ENCODE peak calls at places on chromosomes 7 and 10, in five cellular contexts. B is lower lobe of right lung, S is heart left ventricle, J is A549, H is upper lobe of right lung. W is an unnamed sample. For H3K9me3, the result is how much of the 10 kb centered on the place peaks cover.

GRCh38 chr10:1465993-1466764 is 271.1 kb downstream of the ADARB2 start:
- DNase-seq in B (no peak), J (no peak), H (no peak), S (no peak), W (no peak)

GRCh38 chr10:62795750-62796149 is 8.8 kb upstream of the ADO start:
- DNase-seq in H (no peak), B (no peak), S (no peak), J (no peak), W (no peak)

GRCh38 chr10:119849031-119849789 is 23.4 kb downstream of the MCMBP start:
- DNase-seq in J (peak), H (no peak), S (no peak), B (no peak), W (no peak)

GRCh38 chr10:20797290-20797689 is 99.8 kb downstream of the NEBL start:
- DNase-seq in S (no peak), B (no peak), H (no peak), J (no peak), W (no peak)

GRCh38 chr7:13742719-13743640 is 246.5 kb downstream of the ETV1 start:
- DNase-seq in J (peak), B (peak), H (no peak), S (no peak), W (peak)

GRCh38 chr10:118920206-118920605 is 109.3 kb upstream of the NANOS1 start:
- DNase-seq in B (no peak), S (no peak), H (no peak), J (no peak), W (no peak)

GRCh38 chr7:149787428-149788299 is 14.3 kb upstream of the ZNF467 start:
- DNase-seq in H (no peak), B (no peak), J (peak), S (no peak), W (no peak)

GRCh38 chr7:143299346-143299745 is 11.2 kb downstream of the CASP2 start:
- DNase-seq in S (no peak), J (no peak), B (no peak), H (no peak), W (no peak)

GRCh38 chr10:124152139-124152780 is 58.9 kb upstream of the CHST15 start:
- DNase-seq in B (peak), S (no peak), H (no peak), J (peak), W (peak)

GRCh38 chr10:110993024-110993693 is 73.8 kb downstream of the SHOC2 start:
- DNase-seq in S (no peak), B (no peak), J (no peak), H (no peak), W (no peak)

GRCh38 chr10:13658864-13659685 is 72.3 kb downstream of the PRPF18 start:
- DNase-seq in B (peak), J (no peak), S (peak), H (no peak), W (no peak)

GRCh38 chr10:118007773-118008172 is 39.0 kb downstream of the RAB11FIP2 start:
- DNase-seq in S (no peak), H (no peak), B (no peak), J (no peak), W (no peak)

GRCh38 chr7:35039343-35039742 is 2.1 kb upstream of the DPY19L1 start:
- DNase-seq in B (no peak), H (no peak), S (no peak), J (no peak), W (no peak)

GRCh38 chr10:49761789-49762565 is at the start of gene OGDHL:
- DNase-seq in S (peak), H (peak), B (no peak), J (peak), W (peak)

GRCh38 chr10:69061305-69062161 is 26.4 kb upstream of the SRGN start:
- DNase-seq in H (peak), B (peak), S (peak), J (peak), W (peak)

GRCh38 chr10:43491855-43492254 is 54.9 kb downstream of the ZNF487 start:
- DNase-seq in J (no peak), B (no peak), H (no peak), S (no peak), W (no peak)

GRCh38 chr7:122257056-122257455 is 47.5 kb downstream of the FEZF1 start:
- DNase-seq in J (no peak), H (no peak), B (no peak), S (no peak), W (no peak)

GRCh38 chr7:124688991-124689390 is 76.6 kb downstream of the GPR37 start:
- DNase-seq in J (no peak), S (no peak), B (no peak), H (no peak), W (no peak)

GRCh38 chr10:6579904-6580278 is at the start of gene PRKCQ:
- DNase-seq in H (no peak), J (peak), S (peak), B (peak), W (peak)

GRCh38 chr10:18164771-18165361 is 24.6 kb downstream of the CACNB2 start:
- DNase-seq in H (no peak), B (no peak), S (no peak), J (no peak), W (no peak)

GRCh38 chr7:9869566-9869965 is 1104.1 kb upstream of the PHF14 start:
- DNase-seq in B (no peak), H (no peak), S (no peak), J (no peak), W (no peak)

GRCh38 chr7:422191-422885 is 97.3 kb downstream of the PDGFA start:
- DNase-seq in S (peak), H (no peak), B (no peak), J (no peak), W (peak)

GRCh38 chr7:105098863-105099515 is 85.0 kb downstream of the KMT2E start:
- DNase-seq in B (no peak), J (no peak), S (no peak), H (no peak), W (no peak)

GRCh38 chr10:116960066-116960465 is 44.9 kb downstream of the SHTN1 start:
- DNase-seq in S (no peak), H (no peak), J (no peak), B (no peak), W (no peak)

DNA sequence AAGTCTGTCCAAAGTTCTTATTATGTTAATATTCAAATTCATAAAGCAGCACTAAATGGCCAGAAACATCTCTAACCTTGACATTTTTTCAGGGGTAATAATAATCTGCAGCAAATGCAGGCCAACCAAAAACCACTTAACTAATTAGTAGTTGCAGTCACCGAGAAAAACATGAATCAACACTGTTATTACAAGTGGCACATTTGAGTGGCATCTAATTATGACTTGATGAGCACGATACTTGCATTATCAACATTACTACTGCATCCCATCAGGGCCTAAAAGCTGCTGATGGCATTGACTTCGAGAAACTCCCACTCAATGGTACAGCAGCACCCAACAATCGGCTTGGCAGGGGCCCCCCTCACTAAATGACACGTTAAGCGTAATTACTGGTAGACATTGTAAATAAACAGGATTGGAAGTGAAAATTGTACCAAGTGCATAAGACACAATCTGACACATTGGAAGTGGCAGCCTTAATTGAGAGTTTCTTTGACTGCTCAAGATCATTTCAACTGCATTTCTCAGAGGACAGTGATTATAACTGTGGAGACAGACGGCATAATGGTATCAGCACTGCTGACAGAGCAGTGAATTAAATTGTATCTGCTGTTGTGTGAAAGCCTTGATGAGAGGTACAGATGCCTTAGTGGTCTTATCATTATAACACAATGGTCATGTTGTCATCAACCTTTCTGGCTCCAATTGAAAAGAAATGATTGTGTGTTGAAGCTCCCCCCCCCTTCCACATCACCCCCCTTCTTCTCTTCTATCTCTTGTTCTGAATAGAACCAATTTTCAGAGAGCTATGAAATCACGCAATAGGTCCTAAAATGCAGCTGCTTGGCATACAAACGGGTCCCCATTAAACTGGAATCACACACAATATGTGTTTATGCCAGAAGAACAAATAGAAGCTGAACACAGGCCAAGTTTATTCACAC is 43.4 kb downstream of the SHTN1 start:
- DNase-seq in B (no peak), S (no peak), H (no peak), J (no peak), W (no peak)
- TF ChIP-seq CTCF in B (no peak), S (no peak), H (no peak), J (no peak), W (no peak)

DNA sequence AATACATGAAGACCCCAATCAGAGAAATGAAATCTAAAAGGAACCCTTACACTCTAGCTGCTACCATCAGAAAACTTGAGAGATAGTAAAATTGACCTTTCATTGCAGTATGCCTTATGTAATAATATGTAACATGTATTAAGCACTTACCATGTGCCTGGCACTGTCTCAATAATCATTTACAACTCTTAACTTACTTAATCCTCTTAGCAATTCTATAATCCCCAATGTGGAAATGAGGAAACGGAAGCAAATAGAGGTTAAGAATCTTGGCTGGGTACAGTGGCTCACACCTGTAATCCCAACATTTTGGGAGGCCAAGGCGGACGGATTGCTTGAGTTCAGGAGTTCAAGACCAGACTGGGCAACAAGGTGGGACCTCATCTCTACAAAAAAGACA is 29.8 kb upstream of the FHIP2A start:
- DNase-seq in J (no peak), H (no peak), S (no peak), B (no peak), W (no peak)
- H3K4me3 ChIP-seq in J (no peak), H (no peak), S (no peak), B (no peak), W (no peak)

GRCh38 chr10:8776926-8777625 is 722.6 kb downstream of the GATA3 start:
- DNase-seq in S (no peak), B (no peak), J (no peak), H (no peak), W (no peak)
- H3K9me3 ChIP-seq in S (under half), B (under half), J (under half), H (under half), W (under half)

DNA sequence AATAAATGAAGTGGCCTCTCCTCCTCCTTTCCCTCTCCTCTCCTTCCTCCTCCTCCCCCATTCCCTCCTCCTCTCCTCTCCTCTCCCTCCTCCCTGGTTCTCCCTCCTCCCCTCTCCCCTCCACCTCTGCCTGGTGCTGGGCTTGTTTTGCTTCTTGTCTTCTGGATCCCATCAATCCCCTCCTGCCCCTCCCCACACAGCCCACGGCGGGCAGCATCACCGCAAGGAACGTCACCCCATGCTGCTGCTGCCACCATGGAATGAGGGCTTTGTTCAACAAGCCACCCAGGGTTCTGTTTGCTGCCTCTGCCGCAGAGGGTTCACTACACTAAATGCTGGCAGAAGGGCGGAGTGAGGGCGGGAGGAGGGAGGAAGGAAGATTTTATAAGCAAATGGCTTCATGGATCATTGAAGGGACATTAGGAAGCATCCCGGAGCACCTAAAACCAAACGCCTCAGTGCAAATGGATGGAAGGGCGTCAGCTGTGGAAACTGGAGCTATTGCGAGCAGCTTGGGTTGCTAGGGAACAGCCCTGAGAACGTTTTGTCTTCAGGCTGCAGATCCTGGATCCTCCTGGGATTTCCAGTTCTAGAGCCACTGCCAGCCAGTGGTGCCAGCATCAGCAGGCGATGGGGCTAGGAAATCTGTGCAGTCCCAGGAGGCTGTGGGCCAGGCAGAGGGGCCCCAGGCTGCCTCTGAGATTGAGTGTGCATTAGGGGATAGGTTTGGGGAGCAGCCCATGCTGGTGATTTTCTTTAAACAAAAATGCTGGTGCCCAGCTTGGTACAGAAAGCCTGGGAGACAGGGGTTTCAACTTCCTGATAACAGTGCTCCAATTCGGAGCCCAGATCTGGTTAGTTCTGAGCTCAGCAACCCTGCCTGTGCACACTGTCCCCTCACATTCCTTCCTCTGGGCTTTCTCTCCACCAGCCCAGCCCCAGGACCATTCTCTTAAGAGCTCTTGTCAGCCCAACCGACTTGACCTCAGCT is 379.5 kb upstream of the ZMIZ1 start:
- DNase-seq in H (no peak), S (no peak), B (no peak), J (no peak), W (no peak)
- TF ChIP-seq CTCF in H (no peak), S (no peak), B (no peak), J (no peak), W (no peak)

GRCh38 chr7:129777993-129778769 is 166.7 kb downstream of the NRF1 start:
- DNase-seq in J (no peak), S (no peak), H (no peak), B (no peak), W (no peak)

GRCh38 chr7:129778770-129779601 is 167.5 kb downstream of the NRF1 start:
- DNase-seq in H (no peak), B (no peak), S (no peak), J (no peak), W (no peak)

GRCh38 chr7:129780257-129781127 is 169.0 kb downstream of the NRF1 start:
- DNase-seq in S (no peak), J (peak), H (peak), B (peak), W (peak)

GRCh38 chr7:129781128-129781855 is 169.8 kb downstream of the NRF1 start:
- DNase-seq in J (no peak), H (no peak), S (no peak), B (no peak), W (peak)

GRCh38 chr7:129779602-129780256 is 168.2 kb downstream of the NRF1 start:
- DNase-seq in S (no peak), J (no peak), B (peak), H (peak), W (peak)
- H3K4me3 ChIP-seq in S (peak), J (peak), B (peak), H (peak), W (peak)

GRCh38 chr7:63027075-63027474 is 971.6 kb upstream of the ZNF722 start:
- DNase-seq in S (no peak), B (no peak), H (no peak), J (no peak), W (no peak)

GRCh38 chr7:63025815-63026214 is 972.8 kb upstream of the ZNF722 start:
- DNase-seq in S (no peak), H (no peak), J (no peak), B (no peak), W (no peak)

GRCh38 chr7:63029207-63029522 is 969.5 kb upstream of the ZNF722 start:
- DNase-seq in J (no peak), B (no peak), S (no peak), H (no peak), W (no peak)

GRCh38 chr7:63030061-63030460 is 968.6 kb upstream of the ZNF722 start:
- DNase-seq in B (no peak), S (no peak), J (no peak), H (no peak), W (no peak)

GRCh38 chr7:63028376-63029206 is 970.1 kb upstream of the ZNF722 start:
- DNase-seq in S (no peak), H (no peak), J (no peak), B (no peak), W (no peak)
- H3K9me3 ChIP-seq in S (under half), H (under half), J (under half), B (under half), W (half or more)

GRCh38 chr10:19689231-19689630 is 127.0 kb upstream of the PLXDC2 start:
- DNase-seq in B (no peak), J (no peak), S (no peak), H (no peak), W (no peak)

GRCh38 chr10:19688344-19688743 is 127.9 kb upstream of the PLXDC2 start:
- DNase-seq in S (no peak), B (no peak), H (no peak), J (no peak), W (no peak)

GRCh38 chr10:19683326-19683725 is 132.9 kb upstream of the PLXDC2 start:
- DNase-seq in S (no peak), J (no peak), H (no peak), B (no peak), W (no peak)

GRCh38 chr10:19683965-19684364 is 132.3 kb upstream of the PLXDC2 start:
- DNase-seq in J (no peak), H (no peak), B (no peak), S (no peak), W (no peak)
- TF ChIP-seq CTCF in J (no peak), H (peak), B (no peak), S (no peak), W (no peak)

DNA sequence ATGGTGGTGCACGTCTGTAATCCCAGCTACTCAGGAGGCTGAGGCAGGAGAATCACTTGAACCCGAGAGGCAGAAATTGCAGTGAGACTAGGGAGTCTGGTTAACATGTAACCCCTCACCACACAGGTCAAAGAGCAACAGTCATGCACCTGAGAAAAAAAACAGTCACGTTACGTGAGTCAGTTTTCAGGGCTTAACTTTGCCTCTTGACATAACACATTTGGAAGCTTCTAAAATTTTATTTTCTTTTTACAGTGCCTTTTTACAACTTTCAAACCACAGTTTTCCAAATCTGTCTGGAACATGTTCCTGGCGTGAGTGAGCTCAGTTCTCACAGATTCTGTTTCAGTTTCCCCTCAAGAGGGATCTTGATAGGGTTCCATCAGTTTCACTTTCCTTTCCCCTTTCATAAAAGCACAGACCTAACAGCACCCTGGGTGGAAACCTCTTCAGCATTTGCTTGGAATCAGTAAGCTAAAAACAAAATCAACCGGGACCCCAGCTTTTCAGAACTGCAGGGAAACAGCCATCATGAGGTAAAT is 4.4 kb downstream of the IFIT3 start:
- DNase-seq in S (no peak), B (no peak), H (no peak), J (no peak), W (no peak)
- H3K4me3 ChIP-seq in S (peak), B (peak), H (peak), J (no peak), W (no peak)

DNA sequence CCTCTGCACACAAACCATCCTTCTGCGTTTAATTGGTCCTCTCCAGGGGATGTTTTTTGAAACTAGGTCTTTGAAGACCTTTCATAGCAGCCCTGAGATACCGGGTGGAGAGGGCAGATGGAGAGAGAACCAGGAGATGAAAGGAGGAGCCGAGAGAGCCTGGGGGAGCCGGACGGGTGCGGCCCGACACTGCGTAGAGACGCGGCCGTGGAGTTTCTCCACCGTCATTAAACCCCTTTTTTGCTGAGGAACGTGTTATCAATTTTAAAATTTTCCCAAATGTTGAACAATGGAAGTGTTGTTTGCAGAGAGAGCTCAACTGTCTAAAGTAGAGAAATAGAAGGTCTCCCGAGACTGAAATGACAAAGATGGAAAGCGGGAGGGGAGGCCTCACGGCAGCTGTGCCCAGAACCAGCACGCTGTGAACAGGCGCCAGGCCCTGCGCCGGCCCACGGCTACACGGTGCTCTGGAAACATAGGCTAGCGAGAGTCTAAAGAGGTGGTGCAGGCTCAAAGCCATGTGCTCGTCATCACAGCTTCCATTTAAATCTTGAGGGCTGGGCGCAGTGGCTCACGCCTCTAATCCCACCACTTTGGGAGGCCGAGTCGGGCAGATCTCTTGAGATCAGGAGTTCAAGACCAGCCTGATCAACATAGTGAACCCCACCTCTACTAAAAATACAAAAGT is 307.0 kb downstream of the PTPRN2 start:
- DNase-seq in S (no peak), J (no peak), B (no peak), H (peak), W (no peak)
- H3K9me3 ChIP-seq in S (under half), J (under half), B (under half), H (under half), W (under half)

W was measured in mucosa of descending colon.